ENCODE peak calls at places on chromosomes 12 and 14, in four cellular contexts. I, E, O and Q are unnamed samples.

GRCh38 chr12:25578739-25579138 is 25.7 kb upstream of the LMNTD1 start:
- DNase-seq in I (no peak), E (no peak), O (no peak), Q (no peak)

GRCh38 chr14:70857499-70857895 is 48.2 kb upstream of the MAP3K9 start:
- DNase-seq in I (no peak), E (no peak), O (no peak), Q (no peak)

GRCh38 chr12:69824956-69825355 is at the start of gene MYRFL:
- DNase-seq in I (no peak), E (no peak), O (no peak), Q (no peak)

GRCh38 chr12:11970155-11970520 is 100.6 kb upstream of the BCL2L14 start:
- DNase-seq in I (peak), E (no peak), O (no peak), Q (no peak)

GRCh38 chr14:41016213-41016612 is 590.5 kb upstream of the LRFN5 start:
- DNase-seq in I (peak), E (no peak), O (no peak), Q (no peak)

GRCh38 chr12:71214511-71215285 is 56.9 kb upstream of the TSPAN8 start:
- DNase-seq in I (peak), E (peak), O (no peak), Q (no peak)

GRCh38 chr12:68636268-68636667 is 25.6 kb downstream of the RAP1B start:
- DNase-seq in I (no peak), E (no peak), O (no peak), Q (no peak)

GRCh38 chr14:105882626-105883025 is 356.2 kb downstream of the TMEM121 start:
- DNase-seq in I (no peak), E (no peak), O (no peak), Q (no peak)

GRCh38 chr12:63747553-63747952 is 32.2 kb upstream of the RXYLT1 start:
- DNase-seq in I (no peak), E (no peak), O (no peak), Q (no peak)

GRCh38 chr12:1611775-1612174 is 17.3 kb upstream of the WNT5B start:
- DNase-seq in I (no peak), E (no peak), O (no peak), Q (no peak)

GRCh38 chr12:89882051-89882450 is 173.4 kb upstream of the ATP2B1 start:
- DNase-seq in I (no peak), E (no peak), O (peak), Q (no peak)

GRCh38 chr14:70955543-70956480 is 48.6 kb downstream of the PCNX1 start:
- DNase-seq in I (no peak), E (no peak), O (no peak), Q (peak)

GRCh38 chr12:115070313-115070712 is 386.3 kb upstream of the TBX3 start:
- DNase-seq in I (no peak), E (no peak), O (no peak), Q (peak)

GRCh38 chr14:77316872-77317271 is 3.8 kb downstream of the POMT2 start:
- DNase-seq in I (no peak), E (no peak), O (no peak), Q (no peak)

GRCh38 chr14:102748806-102749205 is 28.4 kb upstream of the TRAF3 start:
- DNase-seq in I (no peak), E (no peak), O (no peak), Q (no peak)

GRCh38 chr12:70971395-70971794 is 50.9 kb upstream of the PTPRR start:
- DNase-seq in I (no peak), E (no peak), O (no peak), Q (no peak)

GRCh38 chr12:29222200-29222599 is 73.1 kb downstream of the FAR2 start:
- DNase-seq in I (no peak), E (no peak), O (no peak), Q (no peak)

GRCh38 chr12:29226621-29227020 is 77.5 kb downstream of the FAR2 start:
- DNase-seq in I (no peak), E (no peak), O (no peak), Q (no peak)

GRCh38 chr12:29225834-29226233 is 76.8 kb downstream of the FAR2 start:
- DNase-seq in I (no peak), E (no peak), O (no peak), Q (no peak)

GRCh38 chr12:29223431-29223830 is 74.4 kb downstream of the FAR2 start:
- DNase-seq in I (no peak), E (no peak), O (no peak), Q (no peak)

GRCh38 chr12:29223936-29224921 is 75.2 kb downstream of the FAR2 start:
- DNase-seq in I (no peak), E (no peak), O (no peak), Q (no peak)
- H3K9ac ChIP-seq in I (no peak), E (no peak), O (no peak), Q (no peak)

GRCh38 chr14:67514203-67514607 is 18.9 kb upstream of the PLEKHH1 start:
- DNase-seq in I (no peak), E (no peak), O (no peak), Q (no peak)
- H3K4me3 ChIP-seq in I (no peak), E (no peak), O (no peak), Q (no peak)

GRCh38 chr12:94594443-94594825 is 55.9 kb downstream of the TMCC3 start:
- DNase-seq in I (no peak), E (no peak), O (no peak), Q (no peak)
- H3K9ac ChIP-seq in I (no peak), E (no peak), O (no peak), Q (no peak)

GRCh38 chr12:51815571-51815970 is 32.9 kb downstream of the FIGNL2 start:
- DNase-seq in I (no peak), E (no peak), O (no peak), Q (no peak)
- H3K4me3 ChIP-seq in I (peak), E (no peak), O (no peak), Q (no peak)

GRCh38 chr14:39233680-39234326 is at the start of gene MIA2:
- DNase-seq in I (no peak), E (no peak), O (no peak), Q (no peak)
- H3K9ac ChIP-seq in I (no peak), E (no peak), O (no peak), Q (no peak)

DNA sequence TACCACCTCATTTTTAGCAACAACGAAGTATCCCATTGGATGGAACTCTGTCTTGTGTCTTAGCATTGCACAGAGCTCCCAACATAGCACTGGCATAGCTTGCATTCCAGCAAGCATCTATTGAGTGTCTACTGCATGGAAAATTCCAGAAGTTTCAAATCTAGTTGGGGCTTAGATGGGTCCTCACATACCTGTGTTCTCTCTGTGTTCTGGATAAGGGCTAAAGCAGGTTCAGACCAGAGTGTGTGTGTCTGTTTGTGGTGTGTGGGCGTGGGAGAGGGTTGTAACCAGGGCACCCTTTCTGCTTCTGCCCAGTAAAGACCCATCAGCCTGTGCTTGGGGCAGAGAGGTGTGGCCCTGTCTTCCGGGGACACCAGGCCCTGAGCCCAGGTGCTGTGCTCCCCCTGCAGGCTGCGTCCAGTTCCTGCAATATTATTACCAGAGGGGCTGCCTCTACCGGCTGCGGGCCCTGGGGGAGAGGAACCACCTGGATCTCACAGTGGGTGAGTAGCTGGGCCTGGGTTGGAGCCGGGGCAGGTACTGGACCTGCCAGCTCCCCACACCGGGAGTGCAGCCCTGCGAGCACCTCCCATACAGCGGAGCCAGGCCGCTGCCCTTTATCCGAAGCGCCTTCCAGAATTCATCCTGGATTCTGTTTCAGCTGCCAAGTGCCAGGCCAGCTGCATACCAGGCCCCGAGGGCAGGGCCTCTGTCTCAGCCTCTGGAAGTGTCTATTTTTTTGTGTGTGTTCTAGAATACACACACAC is 20.3 kb downstream of the RHOF start:
- DNase-seq in I (peak), E (no peak), O (no peak), Q (peak)
- H3K4me3 ChIP-seq in I (no peak), E (no peak), O (no peak), Q (no peak)

DNA sequence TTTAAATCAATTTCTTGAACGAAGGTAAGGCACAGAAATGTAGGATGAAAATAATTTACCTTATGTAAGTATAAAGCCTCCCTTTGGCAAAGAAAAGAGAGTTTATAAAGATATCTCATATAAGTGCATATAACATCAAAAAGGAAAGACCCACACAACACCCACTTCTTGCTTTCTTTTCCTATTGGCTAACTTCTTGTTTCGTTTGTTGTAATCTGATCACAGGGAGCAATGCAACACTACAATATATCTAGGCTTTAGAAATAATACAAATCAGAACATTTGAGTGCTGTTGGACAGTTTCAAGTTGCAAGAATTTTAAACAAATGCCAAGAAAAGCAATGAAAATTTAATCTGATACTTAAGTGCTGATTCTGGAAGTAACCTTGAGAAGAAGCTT is 1.3 kb downstream of the FGD6 start:
- DNase-seq in I (no peak), E (no peak), O (no peak), Q (no peak)
- H3K9ac ChIP-seq in I (no peak), E (no peak), O (no peak), Q (no peak)

DNA sequence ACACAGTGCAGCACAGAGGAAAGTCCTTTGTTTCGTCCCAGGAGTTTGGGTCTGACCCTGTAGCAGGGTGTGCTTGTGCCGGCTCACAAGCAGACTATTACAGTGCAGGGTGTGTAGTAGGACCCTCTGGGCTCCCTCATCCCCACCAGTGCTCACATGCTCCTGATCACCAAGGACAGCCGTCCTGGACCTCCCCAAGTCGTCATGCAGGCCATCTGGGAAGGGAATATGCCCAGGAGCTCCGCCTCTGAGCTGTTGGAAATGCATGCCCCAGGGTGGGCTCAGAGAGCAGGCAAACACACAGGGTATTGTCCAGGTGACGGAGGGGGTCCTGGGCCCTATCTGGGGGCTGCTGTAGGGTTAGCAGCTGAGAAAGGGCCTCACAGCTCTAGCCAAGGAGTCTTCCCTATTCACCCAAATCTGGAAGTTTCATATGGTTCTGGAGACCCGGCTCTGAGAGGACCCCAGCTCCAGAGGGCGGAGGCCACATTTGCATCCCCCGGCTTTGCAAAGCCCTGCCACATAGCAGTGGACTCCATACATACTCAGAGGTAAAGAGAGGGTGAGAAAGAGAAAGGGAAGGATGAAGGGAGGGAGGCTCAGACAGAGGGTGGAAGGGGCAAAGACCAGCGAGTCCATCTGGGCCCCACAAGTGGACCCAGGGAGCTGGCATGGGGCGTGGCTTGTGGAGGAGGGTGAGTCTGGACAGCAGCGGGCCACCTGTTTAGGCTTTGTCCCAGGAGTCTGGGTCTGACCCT is 53.5 kb upstream of the PPP2R5C start:
- DNase-seq in I (no peak), E (no peak), O (no peak), Q (no peak)
- H3K4me3 ChIP-seq in I (no peak), E (no peak), O (no peak), Q (no peak)

GRCh38 chr14:52950410-52950897 is 396 bp downstream of the FERMT2 start:
- DNase-seq in I (no peak), E (peak), O (no peak), Q (no peak)

GRCh38 chr14:52949249-52949648 is 1.6 kb downstream of the FERMT2 start:
- DNase-seq in I (no peak), E (no peak), O (no peak), Q (no peak)

GRCh38 chr14:52949711-52950409 is 990 bp downstream of the FERMT2 start:
- DNase-seq in I (no peak), E (no peak), O (no peak), Q (no peak)

GRCh38 chr14:52951730-52952481 is 1.1 kb upstream of the FERMT2 start:
- DNase-seq in I (no peak), E (no peak), O (no peak), Q (no peak)

DNA sequence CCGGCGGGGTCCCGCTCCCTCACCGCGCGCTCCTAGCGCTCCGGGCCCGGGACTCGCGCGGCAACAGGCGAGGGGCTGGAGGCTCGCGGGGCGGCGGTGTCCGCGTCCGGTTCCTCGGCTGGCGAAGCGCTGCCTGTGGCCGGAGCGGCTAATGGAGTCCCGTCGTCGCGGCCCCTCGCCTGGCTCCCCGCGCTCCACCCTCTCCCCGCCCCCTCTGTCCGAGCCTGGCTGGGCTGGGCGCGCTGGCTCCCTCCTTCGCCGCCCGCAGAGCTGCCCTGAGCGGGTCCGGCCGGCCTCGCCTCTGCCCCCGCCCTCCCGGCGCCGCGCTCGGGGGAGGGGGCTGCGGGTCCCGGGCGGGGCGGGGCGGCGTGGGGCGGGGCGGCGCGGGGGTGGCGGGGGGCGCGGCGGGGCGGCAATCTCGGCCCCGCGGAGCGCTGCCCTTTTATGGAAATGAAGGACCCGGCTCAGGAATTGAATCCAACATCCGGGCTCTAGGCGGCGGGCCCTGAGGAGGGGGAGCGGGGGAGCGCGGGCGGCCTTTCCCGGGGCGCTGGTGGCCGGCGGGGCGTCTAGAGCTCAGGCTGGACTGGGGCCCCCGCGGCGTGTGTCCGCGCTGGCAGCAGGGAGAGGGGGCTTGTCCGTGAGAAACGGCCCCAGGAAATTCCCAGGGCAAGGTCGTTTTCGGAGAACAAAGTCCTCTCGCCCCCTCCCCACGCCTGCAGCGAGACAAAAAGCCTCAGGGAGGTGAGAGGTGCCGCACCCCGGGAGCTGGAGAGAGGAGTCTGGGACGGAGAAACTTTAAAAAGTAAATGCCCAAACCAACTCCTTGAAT is at the start of gene FERMT2:
- DNase-seq in I (peak), E (peak), O (no peak), Q (peak)
- H3K9ac ChIP-seq in I (peak), E (peak), O (no peak), Q (peak)